ENCODE peak calls at places on chromosomes 5 and 9, in five cellular contexts. V, L, F, M and S are unnamed samples.

GRCh38 chr5:181204561-181205401 is at the start of gene TRIM7:
- DNase-seq in V (no peak), F (peak; percentile 34), L (no peak), M (peak; percentile 70), S (peak; percentile 79)

GRCh38 chr9:114902773-114903589 is 27.4 kb downstream of the TNFSF8 start:
- DNase-seq in F (peak; percentile 24), V (peak; percentile 82), L (peak; percentile 31), M (peak; percentile 50), S (no peak)

GRCh38 chr5:147485046-147485445 is 24.8 kb downstream of the DPYSL3 start:
- DNase-seq in M (peak; percentile 84), L (no peak), F (no peak), V (no peak), S (no peak)

GRCh38 chr9:72897069-72897649 is 55.7 kb downstream of the ALDH1A1 start:
- DNase-seq in F (no peak), M (no peak), V (no peak), L (no peak), S (no peak)

GRCh38 chr5:112742424-112742823 is 4.7 kb downstream of the APC start:
- DNase-seq in M (peak; percentile 21), F (peak; percentile 31), L (no peak), V (no peak), S (no peak)

GRCh38 chr5:14009575-14009974 is 65.1 kb upstream of the DNAH5 start:
- DNase-seq in V (no peak), M (no peak), F (no peak), L (no peak), S (no peak)

GRCh38 chr5:159071382-159071781 is 28.3 kb downstream of the EBF1 start:
- DNase-seq in V (no peak), F (no peak), M (no peak), L (no peak), S (no peak)

GRCh38 chr9:109335121-109335520 is 14.3 kb upstream of the EPB41L4B start:
- DNase-seq in L (no peak), M (no peak), V (no peak), F (no peak), S (peak; percentile 18)

GRCh38 chr5:153629027-153629426 is 138.6 kb downstream of the GRIA1 start:
- DNase-seq in M (peak; percentile 96), F (peak; percentile 97), V (peak; percentile 19), L (no peak), S (no peak)

GRCh38 chr9:93589688-93590087 is 13.3 kb downstream of the PHF2 start:
- DNase-seq in L (no peak), F (peak; percentile 20), V (no peak), M (peak; percentile 46), S (no peak)

GRCh38 chr9:69145148-69145547 is 28.9 kb upstream of the TJP2 start:
- DNase-seq in F (no peak), V (no peak), M (peak; percentile 44), L (no peak), S (no peak)

GRCh38 chr5:75639912-75640311 is 28.7 kb downstream of the ANKDD1B start:
- DNase-seq in M (no peak), V (no peak), L (no peak), F (no peak), S (no peak)
- H3K4me1 ChIP-seq in M (peaks cover 16% of the 10 kb centered on the region), V (no peaks in the 10 kb centered on the region), L (no peaks in the 10 kb centered on the region), F (no peaks in the 10 kb centered on the region), S (no peaks in the 10 kb centered on the region)

GRCh38 chr9:105331755-105332154 is 87.3 kb downstream of the SLC44A1 start:
- DNase-seq in V (no peak), F (no peak), L (no peak), M (no peak), S (no peak)
- H3K4me1 ChIP-seq in V (peaks cover 50% of the 10 kb centered on the region), F (peaks cover 4% of the 10 kb centered on the region), L (no peaks in the 10 kb centered on the region), M (peaks cover 52% of the 10 kb centered on the region), S (peaks cover 25% of the 10 kb centered on the region)

DNA sequence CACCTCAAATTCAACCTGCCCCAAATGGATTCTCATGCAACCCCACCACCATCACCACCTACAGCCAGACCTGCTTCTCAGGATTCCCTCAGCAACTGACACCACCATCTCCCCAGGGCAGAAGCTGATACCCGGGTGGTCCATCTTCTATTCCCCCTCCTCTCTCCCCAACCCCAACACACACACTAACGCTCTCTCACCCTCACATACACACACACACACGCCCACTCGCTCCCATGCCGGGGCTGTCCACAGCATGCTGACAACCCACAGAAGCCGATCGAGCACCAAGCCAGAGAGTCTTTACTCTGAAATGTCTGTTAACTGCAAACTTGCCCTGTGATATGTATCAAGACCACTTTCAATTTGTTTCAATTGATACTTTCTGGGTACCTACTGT is 28.4 kb downstream of the B4GALT1 start:
- DNase-seq in L (no peak), F (no peak), M (no peak), V (no peak), S (peak; percentile 47)
- H3K4me1 ChIP-seq in L (peaks cover 85% of the 10 kb centered on the region), F (peaks cover 17% of the 10 kb centered on the region), M (peaks cover 46% of the 10 kb centered on the region), V (no peaks in the 10 kb centered on the region), S (peaks cover 89% of the 10 kb centered on the region)

GRCh38 chr9:134663084-134663483 is 21.5 kb downstream of the COL5A1 start:
- DNase-seq in V (no peak), F (no peak), M (no peak), L (no peak), S (peak; percentile 50)
- H3K4me1 ChIP-seq in V (no peaks in the 10 kb centered on the region), F (peaks cover 42% of the 10 kb centered on the region), M (peaks cover 62% of the 10 kb centered on the region), L (no peaks in the 10 kb centered on the region), S (peaks cover 26% of the 10 kb centered on the region)

GRCh38 chr9:120711354-120711753 is 2.9 kb downstream of the MEGF9 start:
- DNase-seq in L (no peak), V (peak; percentile 51), F (peak; percentile 6), M (peak; percentile 38), S (no peak)

GRCh38 chr9:120710110-120710981 is 3.9 kb downstream of the MEGF9 start:
- DNase-seq in V (peak; percentile 85), M (peak; percentile 66), L (peak; percentile 40), F (peak; percentile 76), S (no peak)

GRCh38 chr9:120712539-120713031 is 1.7 kb downstream of the MEGF9 start:
- DNase-seq in V (no peak), M (no peak), F (no peak), L (no peak), S (no peak)

GRCh38 chr9:120713257-120714087 is 798 bp downstream of the MEGF9 start:
- DNase-seq in L (peak; percentile 20), V (peak; percentile 12), M (peak; percentile 45), F (peak; percentile 13), S (peak; percentile 75)

GRCh38 chr9:120711841-120712538 is 2.3 kb downstream of the MEGF9 start:
- DNase-seq in L (no peak), F (peak; percentile 13), V (no peak), M (no peak), S (no peak)
- H3K4me1 ChIP-seq in L (peaks cover 43% of the 10 kb centered on the region), F (peaks cover 26% of the 10 kb centered on the region), V (peaks cover 29% of the 10 kb centered on the region), M (peaks cover 18% of the 10 kb centered on the region), S (peaks cover 71% of the 10 kb centered on the region)

GRCh38 chr9:77025146-77025545 is 5.7 kb downstream of the FOXB2 start:
- DNase-seq in M (no peak), F (no peak), V (no peak), L (no peak), S (no peak)
- H3K4me1 ChIP-seq in M (no peaks in the 10 kb centered on the region), F (no peaks in the 10 kb centered on the region), V (no peaks in the 10 kb centered on the region), L (peaks cover 8% of the 10 kb centered on the region), S (peaks cover 14% of the 10 kb centered on the region)

GRCh38 chr9:127112056-127112455 is 10.4 kb downstream of the ANGPTL2 start:
- DNase-seq in M (no peak), L (no peak), F (no peak), V (no peak), S (peak; percentile 83)

GRCh38 chr9:127116088-127116726 is 6.2 kb downstream of the ANGPTL2 start:
- DNase-seq in M (peak; percentile 24), V (no peak), F (no peak), L (no peak), S (no peak)

GRCh38 chr9:127114606-127115005 is 7.8 kb downstream of the ANGPTL2 start:
- DNase-seq in V (no peak), F (no peak), L (no peak), M (no peak), S (no peak)

GRCh38 chr9:127113540-127113928 is 8.9 kb downstream of the ANGPTL2 start:
- DNase-seq in F (no peak), M (no peak), L (no peak), V (no peak), S (no peak)

DNA sequence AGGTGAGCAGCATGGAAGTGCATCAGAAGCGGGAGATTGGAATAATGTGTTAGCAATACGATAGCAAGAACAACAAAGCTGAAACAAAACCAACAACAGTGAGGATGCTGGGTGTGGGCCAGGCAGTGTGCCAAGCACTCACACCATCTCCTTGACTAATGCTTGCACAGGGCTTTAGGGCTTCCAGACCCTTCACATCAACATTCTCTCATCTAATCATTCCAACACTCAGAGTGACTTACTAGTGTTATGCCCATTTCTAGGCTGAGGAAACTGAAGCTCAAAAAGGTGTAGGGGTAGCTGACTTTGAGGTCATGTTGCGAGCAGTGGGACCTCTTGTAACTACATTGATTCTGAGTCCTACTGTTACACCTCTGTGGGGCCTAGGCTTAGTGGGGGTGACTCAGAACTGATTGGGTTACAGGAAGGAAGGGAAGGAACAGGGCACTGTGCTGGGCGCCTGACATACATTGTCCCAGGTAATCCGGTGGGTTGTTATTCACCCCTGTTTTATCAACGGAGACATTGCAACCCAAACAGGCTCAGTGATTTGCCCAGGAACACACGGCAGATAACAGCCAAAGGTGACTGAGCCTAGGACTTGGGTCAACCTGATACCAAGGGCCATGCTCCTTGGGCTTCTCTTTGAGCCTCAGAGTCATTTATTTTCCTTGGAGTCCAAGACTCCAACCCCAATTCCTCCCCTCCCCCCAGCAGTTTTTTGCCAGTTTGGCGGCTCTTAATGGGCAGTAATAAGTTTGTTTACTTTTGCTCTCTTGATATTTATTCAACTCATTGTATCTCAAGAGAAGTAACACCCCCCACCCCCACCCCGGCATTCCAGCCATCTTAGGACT is 9.5 kb downstream of the ANGPTL2 start:
- DNase-seq in F (no peak), M (peak; percentile 34), V (no peak), L (no peak), S (no peak)
- H3K4me1 ChIP-seq in F (peaks cover 4% of the 10 kb centered on the region), M (peaks cover 5% of the 10 kb centered on the region), V (peaks cover 31% of the 10 kb centered on the region), L (peaks cover 15% of the 10 kb centered on the region), S (peaks cover 46% of the 10 kb centered on the region)

DNA sequence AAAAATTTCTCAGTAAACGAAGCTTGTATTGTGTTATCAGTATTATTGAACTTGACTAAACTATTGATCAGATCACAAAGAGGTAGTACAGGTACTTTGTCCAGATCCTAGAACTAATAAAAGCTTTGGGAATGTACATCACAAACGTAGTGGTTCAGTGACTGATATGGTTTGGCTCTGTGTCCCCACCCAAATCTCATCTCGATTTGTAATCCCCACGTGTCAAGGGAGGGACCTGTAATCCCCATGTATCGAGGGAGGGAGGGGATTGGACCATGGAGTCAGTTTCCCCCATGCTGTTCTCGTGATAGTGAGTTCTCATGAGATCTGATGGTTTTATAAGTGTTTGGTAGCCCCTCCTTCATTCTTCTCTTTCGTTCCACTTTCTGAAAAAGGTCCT is 100.9 kb downstream of the ARRDC3 start:
- DNase-seq in L (no peak), F (no peak), M (no peak), V (no peak), S (no peak)
- H3K4me1 ChIP-seq in L (peaks cover 8% of the 10 kb centered on the region), F (peaks cover 10% of the 10 kb centered on the region), M (peaks cover 39% of the 10 kb centered on the region), V (peaks cover 9% of the 10 kb centered on the region), S (peaks cover 19% of the 10 kb centered on the region)

GRCh38 chr9:268616-269015 is 54.0 kb downstream of the DOCK8 start:
- DNase-seq in L (no peak), F (no peak), M (no peak), V (no peak), S (no peak)

GRCh38 chr9:277595-278330 is 63.1 kb downstream of the DOCK8 start:
- DNase-seq in L (no peak), F (no peak), V (no peak), M (no peak), S (no peak)

GRCh38 chr9:270657-271237 is 56.1 kb downstream of the DOCK8 start:
- DNase-seq in M (no peak), V (no peak), L (no peak), F (no peak), S (no peak)

GRCh38 chr9:274101-274500 is 59.4 kb downstream of the DOCK8 start:
- DNase-seq in L (no peak), V (no peak), M (no peak), F (no peak), S (no peak)

GRCh38 chr9:272251-273213 is 57.9 kb downstream of the DOCK8 start:
- DNase-seq in M (no peak), F (no peak), V (peak; percentile 92), L (peak; percentile 71), S (no peak)
- H3K4me1 ChIP-seq in M (no peaks in the 10 kb centered on the region), F (no peaks in the 10 kb centered on the region), V (peaks cover 9% of the 10 kb centered on the region), L (peaks cover 44% of the 10 kb centered on the region), S (no peaks in the 10 kb centered on the region)